ENCODE peak calls at places on chromosomes 13 and 19, in nine cellular contexts. Q is dorsolateral prefrontal cortex, P is left lung, B is HL-60, O is psoas muscle, M is heart right ventricle, T is thoracic aorta, N is fibroblast of villous mesenchyme, J is fibroblast of pulmonary artery. F is an unnamed sample.

GRCh38 chr13:77740931-77741586 is 43.6 kb downstream of the SLAIN1 start:
- DNase-seq in Q (peak), P (no peak), B (no peak), O (no peak), M (no peak), T (no peak), N (no peak), J (no peak), F (no peak)

GRCh38 chr19:17931532-17932191 is 1.2 kb upstream of the CCDC124 start:
- DNase-seq in Q (no peak), P (no peak), B (no peak), O (no peak), M (no peak), T (no peak), N (no peak), J (peak), F (no peak)

GRCh38 chr13:97141564-97142005 is 80.5 kb upstream of the MBNL2 start:
- DNase-seq in Q (peak), P (no peak), B (no peak), O (no peak), M (peak), T (no peak), N (peak), J (peak), F (peak)

GRCh38 chr13:111911141-111911720 is 155.7 kb upstream of the SOX1 start:
- DNase-seq in Q (peak), P (no peak), B (no peak), O (no peak), M (no peak), T (no peak), N (no peak), J (no peak), F (no peak)

GRCh38 chr19:10205636-10206035 is 10.9 kb upstream of the DNMT1 start:
- DNase-seq in Q (no peak), P (no peak), B (no peak), O (no peak), M (no peak), T (no peak), N (no peak), J (no peak), F (no peak)

GRCh38 chr19:18846862-18847515 is 15.2 kb downstream of the UPF1 start:
- DNase-seq in Q (peak), P (peak), B (no peak), O (peak), M (peak), T (no peak), N (peak), J (peak), F (peak)

GRCh38 chr13:25214371-25215252 is 42.5 kb upstream of the AMER2 start:
- DNase-seq in Q (no peak), P (no peak), B (no peak), O (no peak), M (peak), T (no peak), N (peak), J (peak), F (peak)

GRCh38 chr13:27650312-27650711 is 28.6 kb downstream of the POLR1D start:
- DNase-seq in Q (no peak), P (no peak), B (no peak), O (no peak), M (no peak), T (no peak), N (no peak), J (no peak), F (no peak)

GRCh38 chr19:40191836-40192646 is 815 bp downstream of the MAP3K10 start:
- DNase-seq in Q (no peak), P (peak), B (peak), O (peak), M (peak), T (no peak), N (peak), J (peak), F (peak)

GRCh38 chr19:3494051-3494450 is 6.4 kb downstream of the DOHH start:
- DNase-seq in Q (peak), P (no peak), B (no peak), O (no peak), M (no peak), T (no peak), N (no peak), J (no peak), F (no peak)

GRCh38 chr19:29542327-29542726 is 16.5 kb downstream of the VSTM2B start:
- DNase-seq in Q (no peak), P (no peak), B (no peak), O (no peak), M (no peak), T (no peak), N (no peak), J (no peak), F (no peak)

GRCh38 chr13:106349080-106349841 is 186.2 kb downstream of the EFNB2 start:
- DNase-seq in Q (no peak), P (peak), B (no peak), O (no peak), M (peak), T (no peak), N (no peak), J (no peak), F (peak)

GRCh38 chr19:17402982-17403855 is 2.2 kb downstream of the BST2 start:
- DNase-seq in Q (no peak), P (no peak), B (no peak), O (peak), M (no peak), T (no peak), N (no peak), J (no peak), F (no peak)

GRCh38 chr13:41767801-41768200 is 193.1 kb downstream of the VWA8 start:
- DNase-seq in Q (no peak), P (no peak), B (no peak), O (no peak), M (no peak), T (no peak), N (no peak), J (peak), F (peak)

GRCh38 chr13:98406971-98407370 is 169.9 kb downstream of the STK24 start:
- DNase-seq in Q (no peak), P (no peak), B (no peak), O (no peak), M (no peak), T (no peak), N (no peak), J (no peak), F (no peak)

GRCh38 chr13:59641261-59641660 is 522.5 kb downstream of the DIAPH3 start:
- DNase-seq in Q (no peak), P (no peak), B (no peak), O (no peak), M (no peak), T (no peak), N (no peak), J (no peak), F (no peak)

GRCh38 chr13:21018220-21018619 is 43.2 kb downstream of the LATS2 start:
- DNase-seq in Q (no peak), P (no peak), B (no peak), O (no peak), M (no peak), T (no peak), N (no peak), J (no peak), F (no peak)

GRCh38 chr13:45219123-45219891 is 18.5 kb upstream of the KCTD4 start:
- DNase-seq in Q (no peak), P (no peak), B (no peak), O (no peak), M (no peak), T (no peak), N (peak), J (no peak), F (no peak)

GRCh38 chr13:76874466-76874865 is 11.7 kb downstream of the KCTD12 start:
- DNase-seq in Q (no peak), P (no peak), B (no peak), O (no peak), M (no peak), T (no peak), N (no peak), J (no peak), F (no peak)

GRCh38 chr19:1074512-1075283 is 7.7 kb downstream of the ARHGAP45 start:
- DNase-seq in Q (peak), P (peak), B (no peak), O (peak), M (peak), T (no peak), N (peak), J (no peak), F (no peak)

GRCh38 chr19:18995804-18996241 is 37.5 kb downstream of the SUGP2 start:
- DNase-seq in Q (peak), P (peak), B (no peak), O (peak), M (peak), T (no peak), N (peak), J (peak), F (peak)

GRCh38 chr19:10418281-10419199 is 1.8 kb upstream of the PDE4A start:
- DNase-seq in Q (no peak), P (no peak), B (no peak), O (no peak), M (no peak), T (no peak), N (no peak), J (no peak), F (no peak)

GRCh38 chr13:45718063-45718462 is 15.9 kb downstream of the CBY2 start:
- DNase-seq in Q (no peak), P (no peak), B (peak), O (no peak), M (no peak), T (no peak), N (peak), J (peak), F (peak)

GRCh38 chr13:107842562-107843180 is 372.7 kb downstream of the LIG4 start:
- DNase-seq in Q (no peak), P (no peak), B (no peak), O (no peak), M (no peak), T (no peak), N (peak), J (no peak), F (no peak)

GRCh38 chr13:68987585-68987984 is 1120.0 kb upstream of the ATXN8OS start:
- DNase-seq in Q (no peak), P (peak), B (no peak), O (no peak), M (no peak), T (no peak), N (no peak), J (no peak), F (no peak)

GRCh38 chr13:59774511-59774911 is 389.2 kb downstream of the DIAPH3 start:
- DNase-seq in Q (no peak), P (no peak), B (no peak), O (no peak), M (no peak), T (no peak), N (peak), J (peak), F (peak)

GRCh38 chr13:78764665-78765064 is 105.7 kb upstream of the OBI1 start:
- DNase-seq in Q (no peak), P (peak), B (no peak), O (no peak), M (no peak), T (no peak), N (no peak), J (no peak), F (no peak)

GRCh38 chr13:99731747-99732146 is 230.5 kb downstream of the TM9SF2 start:
- DNase-seq in Q (no peak), P (no peak), B (no peak), O (no peak), M (no peak), T (no peak), N (no peak), J (no peak), F (no peak)

GRCh38 chr13:112690242-112690943 is 555 bp downstream of the ATP11A start:
- DNase-seq in Q (no peak), P (peak), B (no peak), O (peak), M (peak), T (no peak), N (peak), J (peak), F (no peak)

GRCh38 chr19:15576526-15577156 is 38.4 kb upstream of the CYP4F8 start:
- DNase-seq in Q (no peak), P (no peak), B (no peak), O (no peak), M (no peak), T (no peak), N (no peak), J (no peak), F (no peak)

GRCh38 chr13:44280461-44280860 is 93.2 kb upstream of the SERP2 start:
- DNase-seq in Q (no peak), P (no peak), B (no peak), O (no peak), M (no peak), T (no peak), N (peak), J (no peak), F (peak)

GRCh38 chr13:20127563-20128458 is 33.0 kb downstream of the GJA3 start:
- DNase-seq in Q (peak), P (peak), B (peak), O (peak), M (peak), T (no peak), N (peak), J (peak), F (peak)

GRCh38 chr13:102965802-102966201 is 100.4 kb downstream of the SLC10A2 start:
- DNase-seq in Q (no peak), P (no peak), B (no peak), O (no peak), M (no peak), T (no peak), N (no peak), J (no peak), F (no peak)

GRCh38 chr19:41376998-41377365 is 649 bp downstream of the TMEM91 start:
- DNase-seq in Q (no peak), P (peak), B (no peak), O (no peak), M (no peak), T (no peak), N (no peak), J (no peak), F (peak)

DNA sequence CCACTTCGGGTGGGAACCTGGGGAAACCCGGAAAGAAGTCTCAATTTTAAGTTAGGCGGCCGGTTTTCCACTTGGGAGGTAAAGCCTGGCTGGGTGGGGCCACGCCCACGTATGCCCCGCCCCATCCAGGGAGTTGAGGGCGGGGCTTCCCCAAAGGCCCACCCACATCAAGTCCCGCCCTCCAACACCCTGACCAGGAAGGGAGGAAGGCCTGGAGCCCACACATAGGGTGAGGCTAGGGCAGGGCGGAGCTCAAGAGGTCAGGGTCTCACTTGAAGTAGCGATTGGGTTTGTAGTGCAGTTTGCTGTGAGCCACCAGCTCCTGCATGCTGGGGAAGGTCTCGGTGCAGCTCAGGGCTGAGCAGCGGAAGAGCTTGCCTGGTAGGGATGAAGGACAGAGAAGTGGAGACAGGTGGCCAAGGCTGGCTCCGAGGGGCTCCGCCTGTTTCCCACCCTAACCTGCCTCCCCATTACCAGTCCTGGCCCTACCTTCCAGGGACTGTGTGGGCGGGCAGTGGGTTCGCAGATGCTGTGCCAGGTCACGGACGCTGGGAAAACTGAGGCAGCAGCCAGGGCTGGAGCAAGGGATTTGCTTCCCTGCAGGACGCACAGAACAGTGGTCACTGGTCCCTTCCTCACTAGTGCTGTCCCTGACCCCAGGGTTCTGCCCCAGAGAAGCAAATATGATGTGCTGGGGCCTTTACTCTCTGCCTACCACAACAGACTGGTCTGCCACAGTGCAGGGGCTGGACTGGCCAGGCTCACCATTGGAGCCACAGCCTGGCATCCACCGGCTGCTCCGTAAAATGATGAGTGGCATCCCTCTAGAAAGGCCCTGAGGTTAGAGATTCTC is 1.6 kb downstream of the ZNF414 start:
- DNase-seq in Q (no peak), P (no peak), B (no peak), O (no peak), M (no peak), T (no peak), N (no peak), J (peak), F (peak)
- H3K4me3 ChIP-seq in Q (no peak), P (no peak), B (no peak), O (peak), M (no peak), T (no peak), N (no peak), J (no peak), F (no peak)

DNA sequence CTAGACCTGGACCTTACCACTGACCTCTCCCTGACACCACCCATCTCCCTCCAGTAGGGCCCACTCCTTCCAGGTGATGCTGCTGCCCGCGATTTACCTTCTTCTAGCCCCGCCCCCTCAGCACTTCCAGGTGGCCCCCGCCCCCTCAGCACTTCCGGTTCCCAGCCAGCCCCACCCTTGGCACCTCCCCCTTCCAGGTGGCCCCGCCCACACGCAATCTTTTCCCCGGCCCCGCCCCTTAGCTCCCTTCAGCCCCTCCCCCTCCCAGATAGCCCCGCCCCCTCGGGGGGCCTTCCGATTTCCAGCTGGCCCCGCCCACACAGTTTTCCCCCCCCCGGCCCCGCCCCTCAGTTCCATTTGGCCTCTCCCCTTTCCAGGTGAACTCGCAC is 565 bp downstream of the LIG1 start:
- DNase-seq in Q (no peak), P (peak), B (peak), O (peak), M (peak), T (peak), N (peak), J (peak), F (peak)
- TF ChIP-seq CTCF in Q (no peak), P (no peak), B (no peak), O (no peak), M (no peak), T (no peak), N (no peak), J (no peak), F (no peak)

GRCh38 chr19:44260695-44261446 is 1.2 kb downstream of the ZNF233 start:
- DNase-seq in Q (no peak), P (no peak), B (no peak), O (no peak), M (no peak), T (no peak), N (no peak), J (no peak), F (peak)
- H3K4me3 ChIP-seq in Q (peak), P (no peak), B (no peak), O (peak), M (no peak), T (no peak), N (no peak), J (no peak), F (no peak)

GRCh38 chr13:109145631-109146030 is 516.2 kb downstream of the MYO16 start:
- DNase-seq in Q (peak), P (no peak), B (peak), O (no peak), M (peak), T (no peak), N (peak), J (peak), F (peak)
- TF ChIP-seq CTCF in Q (peak), P (peak), B (peak), O (peak), M (peak), T (peak), N (peak), J (peak), F (peak)

DNA sequence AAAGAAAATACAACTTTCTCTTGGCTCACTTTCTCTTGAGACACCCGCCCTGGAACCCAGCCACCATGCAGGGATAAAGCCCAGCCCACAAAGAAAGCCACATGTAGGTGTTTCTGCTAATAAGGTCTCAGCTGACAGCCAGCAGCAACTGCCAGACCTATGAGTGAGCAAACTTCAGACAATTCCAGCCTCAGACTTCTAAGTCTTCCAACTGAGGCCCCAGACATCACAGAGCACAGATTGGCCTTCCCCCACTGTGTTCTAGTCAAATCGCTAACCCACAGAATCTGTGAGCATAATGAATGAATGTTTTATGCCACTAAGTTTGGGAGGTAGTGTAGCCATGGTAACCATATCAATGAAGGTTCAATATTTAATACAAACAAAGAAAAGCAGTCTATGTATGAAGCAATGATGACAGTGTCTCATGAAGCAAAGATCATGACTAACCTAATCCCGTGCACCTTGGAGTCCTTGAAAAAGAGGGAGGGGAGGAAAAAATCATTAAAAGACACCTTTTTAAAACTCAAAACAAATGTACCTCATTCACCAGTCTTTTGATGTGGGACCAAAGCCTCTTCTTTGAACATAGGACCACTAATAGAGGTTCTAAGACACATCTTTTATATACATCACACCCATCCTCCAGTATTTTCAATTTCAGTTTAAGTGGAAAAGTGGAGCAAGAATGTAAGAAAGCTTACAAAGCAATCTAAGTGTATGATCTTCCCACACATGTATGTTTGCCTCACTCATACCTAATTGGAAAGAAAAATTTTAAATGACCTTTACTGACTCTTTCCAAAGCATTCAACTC is 6.2 kb downstream of the MRPS31 start:
- DNase-seq in Q (no peak), P (no peak), B (no peak), O (no peak), M (no peak), T (no peak), N (no peak), J (peak), F (peak)
- H3K4me3 ChIP-seq in Q (no peak), P (no peak), B (no peak), O (no peak), M (no peak), T (no peak), N (no peak), J (no peak), F (no peak)

DNA sequence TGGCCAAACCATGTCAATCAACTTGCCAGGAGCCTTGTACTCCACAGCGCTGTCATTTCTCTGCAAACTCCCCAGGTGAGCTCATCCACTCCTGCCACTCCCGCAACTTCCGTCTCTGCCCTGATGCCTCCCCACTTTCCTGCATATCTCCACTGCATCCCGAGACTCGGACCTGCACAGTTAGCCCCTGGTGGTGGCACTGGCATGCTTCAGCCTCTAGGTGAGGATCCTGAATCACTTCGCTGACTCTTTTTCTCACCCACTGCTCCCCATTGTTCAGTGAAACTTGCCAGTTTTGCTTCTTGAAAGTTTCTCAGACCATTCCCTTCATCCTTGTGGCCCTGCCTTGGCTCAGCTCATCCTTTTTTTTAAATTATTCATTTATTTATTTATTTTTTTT is 3.4 kb upstream of the CTU1 start:
- DNase-seq in Q (no peak), P (no peak), B (no peak), O (no peak), M (no peak), T (no peak), N (no peak), J (peak), F (no peak)
- TF ChIP-seq CTCF in Q (no peak), P (no peak), B (no peak), O (no peak), M (no peak), T (no peak), N (peak), J (peak), F (peak)